ENCODE peak calls at places on chromosomes 16 and 17, in eight cellular contexts. S is adrenal gland, J is right lobe of liver, O is prostate gland, Q is A549, V is testis, K is gastrocnemius medialis, X is lower leg skin. F is an unnamed sample.

GRCh38 chr17:49259663-49260010 is 29.1 kb upstream of the PHOSPHO1 start:
- DNase-seq in S (no peak), J (no peak), O (no peak), Q (no peak), V (no peak), K (no peak), X (no peak), F (peak)

GRCh38 chr17:48439875-48440505 is 10.0 kb upstream of the SKAP1 start:
- DNase-seq in S (peak), J (no peak), O (no peak), Q (no peak), V (no peak), K (no peak), X (no peak), F (no peak)

GRCh38 chr16:287298-287811 is 4.4 kb downstream of the PDIA2 start:
- DNase-seq in S (no peak), J (no peak), O (no peak), Q (no peak), V (no peak), K (no peak), X (no peak), F (no peak)

GRCh38 chr17:42775534-42776098 is 2.4 kb downstream of the VPS25 start:
- DNase-seq in S (no peak), J (no peak), O (no peak), Q (no peak), V (no peak), K (no peak), X (no peak), F (no peak)

GRCh38 chr17:12089809-12090384 is 69.2 kb downstream of the MAP2K4 start:
- DNase-seq in S (no peak), J (no peak), O (no peak), Q (peak), V (no peak), K (no peak), X (no peak), F (no peak)

GRCh38 chr17:1110844-1111598 is 68.8 kb downstream of the ABR start:
- DNase-seq in S (peak), J (no peak), O (no peak), Q (peak), V (no peak), K (no peak), X (peak), F (no peak)

GRCh38 chr16:67872631-67873434 is at the start of gene EDC4:
- DNase-seq in S (peak), J (peak), O (peak), Q (peak), V (peak), K (peak), X (peak), F (peak)

GRCh38 chr16:79767597-79768280 is 167.2 kb upstream of the MAF start:
- DNase-seq in S (peak), J (peak), O (peak), Q (no peak), V (peak), K (no peak), X (no peak), F (no peak)

GRCh38 chr17:17751996-17752821 is 71.0 kb downstream of the RAI1 start:
- DNase-seq in S (peak), J (peak), O (peak), Q (peak), V (peak), K (peak), X (peak), F (peak)

GRCh38 chr17:283911-284675 is 68.5 kb downstream of the RPH3AL start:
- DNase-seq in S (peak), J (peak), O (no peak), Q (no peak), V (no peak), K (no peak), X (peak), F (no peak)

GRCh38 chr16:4847774-4848587 is 700 bp downstream of the UBN1 start:
- DNase-seq in S (peak), J (peak), O (peak), Q (peak), V (peak), K (peak), X (peak), F (peak)

GRCh38 chr16:505479-506245 is 21.9 kb upstream of the CAPN15 start:
- DNase-seq in S (no peak), J (no peak), O (no peak), Q (no peak), V (no peak), K (no peak), X (no peak), F (no peak)

GRCh38 chr16:89599451-89599858 is 14.0 kb upstream of the DPEP1 start:
- DNase-seq in S (no peak), J (no peak), O (no peak), Q (peak), V (no peak), K (no peak), X (no peak), F (peak)

GRCh38 chr16:50360779-50361178 is 8.0 kb downstream of the BRD7 start:
- DNase-seq in S (no peak), J (no peak), O (no peak), Q (no peak), V (no peak), K (no peak), X (no peak), F (peak)

GRCh38 chr17:45855691-45856315 is 11.1 kb downstream of the SPPL2C start:
- DNase-seq in S (no peak), J (no peak), O (no peak), Q (no peak), V (no peak), K (no peak), X (no peak), F (no peak)

GRCh38 chr17:2043785-2044184 is 2.0 kb downstream of the OVCA2 start:
- DNase-seq in S (peak), J (no peak), O (no peak), Q (peak), V (no peak), K (no peak), X (no peak), F (no peak)

GRCh38 chr16:46903255-46903905 is 19.2 kb downstream of the GPT2 start:
- DNase-seq in S (no peak), J (no peak), O (no peak), Q (no peak), V (no peak), K (no peak), X (no peak), F (no peak)

GRCh38 chr17:79630120-79630519 is 19.3 kb upstream of the RBFOX3 start:
- DNase-seq in S (peak), J (peak), O (no peak), Q (peak), V (peak), K (no peak), X (peak), F (no peak)

GRCh38 chr16:50467943-50468748 is 80.0 kb upstream of the NKD1 start:
- DNase-seq in S (peak), J (peak), O (no peak), Q (no peak), V (peak), K (no peak), X (peak), F (no peak)

DNA sequence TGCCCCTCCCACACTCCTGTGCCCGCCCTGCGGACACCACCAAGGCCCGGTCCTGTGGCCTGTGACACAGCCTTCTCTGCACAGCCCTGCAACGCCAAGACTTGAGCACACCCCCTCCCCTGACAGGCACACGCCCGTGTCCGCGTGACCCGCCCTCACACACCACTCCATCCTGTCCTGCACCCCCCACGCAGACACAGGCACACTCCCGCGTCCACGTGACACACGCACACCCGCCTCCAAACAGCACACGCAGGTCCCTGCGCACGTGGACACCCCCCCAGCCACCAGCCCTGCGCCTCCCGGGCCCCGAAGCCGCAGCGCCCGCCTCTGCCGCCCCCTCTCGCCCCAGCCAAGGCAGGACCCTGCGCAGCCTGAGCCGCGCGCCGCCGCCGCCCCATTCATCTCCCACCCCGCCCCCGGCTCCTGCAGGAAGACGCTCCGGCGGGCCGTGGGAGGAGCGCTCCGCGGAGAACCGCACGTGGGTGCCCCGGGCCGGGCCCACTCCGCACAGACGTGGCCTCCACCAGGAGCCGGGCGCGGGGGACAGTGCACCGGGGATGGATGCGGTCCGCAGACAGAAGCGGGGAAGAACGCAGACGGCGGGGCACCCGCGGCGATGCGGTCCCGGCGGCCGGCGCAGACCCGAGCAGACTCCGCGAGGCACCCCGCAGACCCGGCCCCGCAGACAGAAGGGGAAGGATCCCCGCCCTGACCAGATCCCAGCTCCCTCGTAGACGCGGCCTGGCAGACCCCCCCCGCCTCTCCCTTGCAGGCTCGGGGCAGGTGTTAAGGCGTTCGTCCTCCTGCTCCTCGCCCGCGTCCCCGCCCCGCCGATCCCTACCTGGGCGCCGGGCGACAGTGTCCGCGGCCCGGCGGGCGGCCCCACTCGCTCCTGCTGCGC is 506 bp downstream of the CAMKK1 start:
- DNase-seq in S (peak), J (peak), O (peak), Q (peak), V (peak), K (peak), X (peak), F (peak)
- TF ChIP-seq POLR2A in S (peak), J (no peak), O (peak), Q (peak), V (no peak), K (peak), X (no peak), F (no peak)

DNA sequence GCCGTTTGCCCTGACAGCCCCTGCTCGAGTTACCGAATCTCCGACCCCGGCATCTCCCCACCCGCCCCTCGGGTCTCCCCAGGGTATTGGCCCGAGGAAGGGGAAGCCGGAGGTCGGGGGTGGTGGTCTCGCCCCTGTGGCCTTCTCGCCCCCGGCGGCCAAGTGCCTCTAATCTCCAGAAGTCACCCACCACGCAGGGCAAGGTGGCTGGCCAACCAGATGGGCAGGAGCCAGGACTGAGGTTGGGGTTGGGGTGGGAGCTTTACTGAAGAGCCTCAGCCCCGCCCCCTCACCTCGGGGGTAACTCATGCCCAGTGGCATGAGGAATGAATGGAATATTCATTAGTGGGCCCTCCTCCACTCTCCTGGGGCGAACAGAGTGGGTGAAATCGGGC is 634 bp downstream of the DHRS11 start:
- DNase-seq in S (peak), J (no peak), O (no peak), Q (peak), V (no peak), K (no peak), X (peak), F (peak)
- TF ChIP-seq POLR2A in S (no peak), J (no peak), O (no peak), Q (peak), V (no peak), K (no peak), X (no peak), F (no peak)

DNA sequence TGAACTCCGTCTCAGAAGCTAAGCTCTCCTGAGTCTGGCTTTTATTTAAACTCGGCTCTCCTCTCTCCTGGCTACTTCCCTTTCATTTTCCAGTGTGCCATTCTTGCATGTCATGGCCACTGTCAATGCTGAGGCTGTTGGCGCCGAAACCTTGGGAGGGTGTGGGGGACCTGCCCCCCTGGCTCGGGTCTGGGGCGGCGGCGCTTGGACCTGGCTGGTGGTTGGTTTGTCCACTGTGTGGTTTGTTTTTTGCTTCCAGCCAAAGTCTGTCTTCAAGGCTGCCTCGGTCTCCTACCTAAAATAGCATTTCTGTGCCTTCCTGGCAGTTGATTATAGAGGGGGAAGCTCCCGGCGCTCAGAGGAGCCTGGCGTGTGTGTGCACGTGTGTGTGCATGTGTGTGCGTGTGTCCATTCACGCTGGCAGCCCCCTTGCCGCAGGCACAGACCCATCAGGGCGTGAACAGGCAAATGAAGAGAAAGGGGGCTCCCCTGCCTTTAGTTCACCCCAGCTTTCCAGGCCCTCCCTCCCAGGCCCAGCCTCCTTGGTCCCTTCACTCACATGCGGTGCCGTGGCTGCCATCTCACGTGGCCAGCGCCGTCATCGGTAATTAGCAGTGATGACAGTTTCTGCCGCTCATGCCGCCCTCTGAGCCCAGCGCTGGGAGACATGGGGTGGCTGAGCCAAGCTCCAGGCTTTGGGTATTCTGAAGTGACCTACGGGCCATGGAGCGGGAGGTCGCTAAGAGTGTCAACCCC is 179.9 kb downstream of the SEC14L1 start:
- DNase-seq in S (peak), J (peak), O (no peak), Q (no peak), V (no peak), K (peak), X (peak), F (peak)
- TF ChIP-seq POLR2A in S (peak), J (no peak), O (peak), Q (no peak), V (no peak), K (no peak), X (no peak), F (no peak)

GRCh38 chr17:37643118-37643766 is at the start of gene DDX52:
- DNase-seq in S (peak), J (peak), O (peak), Q (peak), V (peak), K (peak), X (peak), F (peak)
- TF ChIP-seq POLR2A in S (peak), J (peak), O (peak), Q (peak), V (no peak), K (peak), X (no peak), F (peak)

DNA sequence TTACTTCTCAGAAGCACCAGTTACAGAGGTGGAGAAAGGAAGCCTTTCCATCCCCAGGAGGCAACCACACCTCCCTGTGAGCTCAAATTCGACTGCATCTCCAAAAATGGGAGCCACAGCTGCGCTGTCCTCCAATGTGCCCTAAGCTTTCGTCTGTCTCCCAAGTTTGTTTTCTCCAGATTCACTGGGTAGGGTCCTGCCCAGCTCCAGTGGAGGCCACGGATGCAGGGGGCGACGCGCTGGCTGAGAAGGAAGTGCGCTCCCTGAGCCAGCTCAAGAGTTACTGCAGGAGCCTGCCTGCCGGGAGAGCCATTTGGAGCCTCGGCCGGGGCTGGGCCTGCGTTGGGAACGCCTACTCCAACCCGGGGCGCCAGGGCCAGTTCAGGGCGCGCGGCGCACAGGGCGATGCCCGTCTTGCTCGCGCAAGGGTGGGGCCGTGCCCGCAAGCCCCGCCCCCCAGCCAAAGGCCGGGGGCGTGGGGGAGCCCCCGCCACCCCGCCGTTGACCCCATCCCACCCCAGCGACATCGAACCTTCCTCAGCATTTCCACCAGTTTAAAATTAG is 19.5 kb downstream of the SIAH1 start:
- DNase-seq in S (peak), J (peak), O (peak), Q (peak), V (peak), K (peak), X (peak), F (peak)
- TF ChIP-seq POLR2A in S (peak), J (peak), O (peak), Q (peak), V (peak), K (peak), X (no peak), F (peak)

DNA sequence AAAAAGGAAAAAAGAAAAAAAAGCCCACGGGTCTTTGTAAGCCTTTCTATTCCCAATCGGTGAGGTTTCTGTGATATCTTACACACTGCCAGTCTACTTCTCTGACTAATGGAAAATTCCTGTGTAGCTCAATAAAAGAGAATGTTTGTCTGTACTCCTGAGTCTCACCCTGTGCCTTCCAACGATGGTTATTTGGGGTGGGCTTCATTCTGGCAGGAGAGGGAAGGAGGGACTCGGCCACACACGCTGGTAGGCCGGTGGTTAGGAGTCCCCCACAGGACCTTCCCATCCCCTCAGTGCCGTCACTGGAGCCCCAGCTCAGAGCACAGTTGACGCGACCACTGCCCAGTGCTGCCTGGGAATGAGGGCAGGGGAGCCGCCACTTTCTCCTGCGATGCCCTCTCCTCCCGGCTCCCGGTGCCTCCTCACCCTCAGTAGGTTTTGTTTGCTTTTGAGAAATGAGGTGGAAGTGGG is 68.0 kb downstream of the AMFR start:
- DNase-seq in S (peak), J (peak), O (no peak), Q (no peak), V (peak), K (peak), X (peak), F (no peak)
- TF ChIP-seq POLR2A in S (no peak), J (peak), O (no peak), Q (no peak), V (no peak), K (no peak), X (no peak), F (no peak)